ENCODE peak calls at places on chromosomes 12 and 14, in five cellular contexts. J is lower lobe of right lung, F is left ventricle myocardium inferior, P is Peyer's patch, W is vagina. L is an unnamed sample.

GRCh38 chr12:112539221-112539620 is 120.5 kb downstream of the PTPN11 start:
- DNase-seq in W (no peak), J (no peak), F (no peak), P (no peak), L (no peak)

GRCh38 chr12:102816816-102817434 is 100.1 kb downstream of the PAH start:
- DNase-seq in W (no peak), F (no peak), J (no peak), P (no peak), L (no peak)

GRCh38 chr12:47812797-47813490 is 6.8 kb downstream of the HDAC7 start:
- DNase-seq in F (peak), W (peak), P (peak), J (peak), L (peak)

GRCh38 chr12:1594045-1594294 is 411 bp downstream of the FBXL14 start:
- DNase-seq in F (peak), W (no peak), J (peak), P (peak), L (peak)

GRCh38 chr12:124381454-124382207 is 86.7 kb downstream of the RFLNA start:
- DNase-seq in W (peak), F (peak), P (peak), J (peak), L (peak)

GRCh38 chr14:37480446-37481290 is 114.4 kb downstream of the FOXA1 start:
- DNase-seq in F (no peak), P (no peak), J (no peak), W (no peak), L (no peak)

GRCh38 chr12:40688085-40688725 is 4.0 kb upstream of the CNTN1 start:
- DNase-seq in J (no peak), P (no peak), F (no peak), W (no peak), L (no peak)

GRCh38 chr14:35533357-35534129 is 421 bp upstream of the INSM2 start:
- DNase-seq in J (peak), F (peak), W (no peak), P (peak), L (peak)

GRCh38 chr12:70852416-70853150 is 68.0 kb downstream of the PTPRR start:
- DNase-seq in F (no peak), P (no peak), J (no peak), W (no peak), L (no peak)

GRCh38 chr12:124523071-124523470 is 44.3 kb downstream of the NCOR2 start:
- DNase-seq in W (no peak), P (no peak), J (no peak), F (peak), L (peak)

GRCh38 chr14:29548948-29549370 is 378.7 kb downstream of the PRKD1 start:
- DNase-seq in P (no peak), F (no peak), J (no peak), W (no peak), L (no peak)

GRCh38 chr14:105925615-105926414 is 399.4 kb downstream of the TMEM121 start:
- DNase-seq in F (no peak), J (peak), P (peak), W (no peak), L (no peak)

GRCh38 chr12:196436-196835 is 17.5 kb downstream of the SLC6A12 start:
- DNase-seq in W (no peak), P (no peak), F (no peak), J (no peak), L (no peak)

GRCh38 chr12:104187446-104188155 is 28.0 kb upstream of the TXNRD1 start:
- DNase-seq in J (no peak), W (no peak), F (no peak), P (no peak), L (no peak)

GRCh38 chr12:90945070-90945649 is 9.8 kb downstream of the CCER1 start:
- DNase-seq in P (no peak), J (no peak), W (no peak), F (no peak), L (no peak)

GRCh38 chr14:99609245-99610117 is 5.5 kb upstream of the CCDC85C start:
- DNase-seq in W (no peak), F (no peak), P (peak), J (no peak), L (peak)
- H3K4me3 ChIP-seq in W (no peak), F (no peak), P (no peak), J (no peak), L (no peak)

GRCh38 chr14:89040080-89040437 is 215.6 kb downstream of the TTC8 start:
- DNase-seq in W (no peak), J (no peak), F (no peak), P (no peak), L (no peak)
- H3K4me3 ChIP-seq in W (no peak), J (peak), F (peak), P (no peak), L (no peak)

GRCh38 chr14:100746326-100746725 is 19.6 kb downstream of the DLK1 start:
- DNase-seq in J (no peak), W (no peak), P (no peak), F (no peak), L (no peak)

GRCh38 chr14:100748944-100749343 is 22.3 kb downstream of the DLK1 start:
- DNase-seq in J (no peak), F (no peak), W (no peak), P (no peak), L (no peak)

GRCh38 chr14:100748403-100748802 is 21.7 kb downstream of the DLK1 start:
- DNase-seq in F (no peak), J (no peak), W (no peak), P (no peak), L (no peak)

GRCh38 chr14:100747021-100747586 is 20.4 kb downstream of the DLK1 start:
- DNase-seq in F (no peak), W (no peak), J (peak), P (no peak), L (no peak)

GRCh38 chr14:100747736-100748135 is 21.0 kb downstream of the DLK1 start:
- DNase-seq in J (no peak), W (no peak), F (no peak), P (no peak), L (no peak)
- H3K4me3 ChIP-seq in J (no peak), W (no peak), F (no peak), P (no peak), L (no peak)

GRCh38 chr12:111394480-111394879 is 11.2 kb upstream of the SH2B3 start:
- DNase-seq in F (no peak), P (no peak), J (no peak), W (no peak), L (no peak)

GRCh38 chr12:111398530-111398929 is 7.2 kb upstream of the SH2B3 start:
- DNase-seq in P (no peak), F (no peak), W (no peak), J (no peak), L (no peak)

GRCh38 chr12:111395557-111396187 is 10.1 kb upstream of the SH2B3 start:
- DNase-seq in J (no peak), P (no peak), F (no peak), W (no peak), L (no peak)

GRCh38 chr12:111393700-111394275 is 11.9 kb upstream of the SH2B3 start:
- DNase-seq in F (peak), J (peak), W (no peak), P (peak), L (peak)

GRCh38 chr12:111396726-111397445 is 8.8 kb upstream of the SH2B3 start:
- DNase-seq in P (peak), J (peak), W (no peak), F (peak), L (peak)
- H3K4me3 ChIP-seq in P (peak), J (peak), W (peak), F (peak), L (no peak)

GRCh38 chr12:45244561-45245348 is 28.9 kb downstream of the ANO6 start:
- DNase-seq in F (no peak), J (no peak), W (no peak), P (no peak), L (no peak)
- H3K4me3 ChIP-seq in F (peak), J (peak), W (no peak), P (no peak), L (peak)

DNA sequence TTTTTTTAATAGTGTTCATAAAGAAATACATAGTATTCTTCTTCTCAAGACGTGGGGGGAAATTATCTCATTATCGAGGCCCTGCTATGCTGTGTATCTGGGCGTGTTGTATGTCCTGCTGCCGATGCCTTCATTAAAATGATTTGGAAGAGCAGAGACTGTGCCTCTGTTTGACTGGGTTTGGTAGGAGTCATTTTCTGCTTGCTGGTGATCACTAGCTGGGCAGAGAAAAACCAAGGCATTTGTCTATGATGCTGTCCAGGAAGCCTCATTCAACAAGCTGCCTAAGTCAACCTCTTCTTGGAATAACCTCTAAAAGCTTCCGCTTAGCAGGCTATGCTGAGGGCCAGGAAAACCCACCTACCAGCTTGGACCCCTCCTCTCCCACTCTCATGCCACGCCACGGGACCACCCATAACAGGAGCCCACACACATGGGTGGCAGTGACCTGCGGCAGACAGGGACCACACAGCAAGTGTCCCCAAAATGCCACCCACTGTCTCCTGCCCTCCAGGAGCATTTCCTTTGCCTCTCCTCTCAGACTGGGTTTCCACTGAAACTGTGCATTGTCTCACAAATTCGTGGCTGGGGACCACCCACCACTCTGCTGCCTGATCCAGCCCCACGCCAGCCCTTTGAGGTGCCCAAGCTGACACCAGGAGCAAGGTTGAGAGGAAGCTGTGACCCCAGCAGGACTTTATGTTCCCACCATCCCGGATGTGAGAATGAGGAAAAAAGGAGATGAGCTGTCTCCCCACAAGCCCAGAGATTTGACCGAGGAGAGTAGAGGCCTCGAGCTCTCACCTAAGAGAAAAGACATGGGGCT is 36.8 kb downstream of the DAD1 start:
- DNase-seq in J (no peak), F (no peak), W (no peak), P (no peak), L (no peak)
- H3K4me3 ChIP-seq in J (no peak), F (no peak), W (no peak), P (no peak), L (no peak)

GRCh38 chr12:51971679-51972423 is 20.4 kb downstream of the ACVR1B start:
- DNase-seq in J (no peak), W (no peak), P (no peak), F (no peak), L (no peak)
- H3K4me3 ChIP-seq in J (no peak), W (no peak), P (no peak), F (no peak), L (no peak)

DNA sequence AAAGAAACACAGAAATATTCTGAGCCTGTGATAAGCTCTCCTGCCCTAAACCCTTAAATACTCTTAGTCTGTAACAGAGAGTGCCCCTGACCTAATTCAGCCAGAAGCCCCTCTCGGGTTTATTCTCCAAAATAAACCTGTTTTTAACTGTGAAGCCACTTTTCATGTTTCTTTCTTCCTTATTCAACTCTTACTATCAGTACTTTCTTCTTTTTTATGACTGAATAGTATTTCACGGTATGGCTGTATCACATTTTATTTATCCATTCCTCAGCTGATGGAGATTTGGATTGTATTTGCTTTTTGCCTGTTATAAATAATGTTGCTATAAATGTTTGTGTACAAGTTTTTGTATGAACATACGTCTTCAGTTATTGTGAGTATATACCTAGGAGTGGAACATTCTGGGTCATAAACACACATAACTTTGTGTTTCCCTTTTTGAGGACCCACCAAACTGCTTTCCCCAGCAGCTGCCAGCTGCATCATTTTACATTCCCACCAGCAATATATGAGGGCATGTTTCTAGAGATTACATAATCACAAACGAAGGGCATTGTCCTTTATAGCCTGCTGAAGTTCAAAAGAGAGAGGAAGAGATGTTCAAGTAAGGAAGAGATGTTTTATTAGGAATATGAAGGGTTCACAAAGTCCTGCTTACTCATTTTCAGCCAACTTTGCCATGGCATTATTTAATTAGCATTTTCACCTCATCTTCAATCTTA is 199.4 kb upstream of the NUDT4 start:
- DNase-seq in P (no peak), W (no peak), J (no peak), F (no peak), L (no peak)
- H3K4me3 ChIP-seq in P (no peak), W (no peak), J (no peak), F (no peak), L (no peak)

GRCh38 chr14:50532502-50533313 is at the start of gene MAP4K5:
- DNase-seq in F (peak), J (peak), P (peak), W (peak), L (peak)

GRCh38 chr14:50531595-50532501 is 521 bp downstream of the MAP4K5 start:
- DNase-seq in P (peak), F (peak), J (peak), W (no peak), L (peak)

GRCh38 chr14:50533314-50533705 is 941 bp upstream of the MAP4K5 start:
- DNase-seq in F (no peak), J (no peak), W (no peak), P (no peak), L (no peak)

GRCh38 chr14:50534998-50535397 is 2.6 kb upstream of the MAP4K5 start:
- DNase-seq in P (no peak), F (no peak), W (no peak), J (no peak), L (no peak)

DNA sequence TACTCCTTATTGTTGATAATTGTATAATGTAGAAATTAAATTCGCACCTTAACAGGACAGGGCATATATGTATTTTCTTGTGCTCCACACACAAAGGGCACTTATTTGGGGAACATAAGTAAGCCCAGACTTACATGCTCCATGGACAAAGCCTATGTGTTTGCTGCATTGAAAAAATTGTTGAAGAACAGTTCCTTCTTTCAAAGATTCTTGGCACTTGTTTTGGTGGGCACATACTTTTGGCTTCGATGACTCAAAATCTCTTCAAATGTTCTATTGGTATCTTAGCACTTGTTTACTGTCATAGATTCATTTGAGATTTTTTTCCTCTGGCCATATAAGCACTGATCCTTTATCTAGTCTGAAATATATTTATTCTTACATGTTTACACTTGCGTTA is 1.4 kb upstream of the MAP4K5 start:
- DNase-seq in F (no peak), W (no peak), J (no peak), P (no peak), L (no peak)
- H3K4me3 ChIP-seq in F (no peak), W (no peak), J (no peak), P (no peak), L (no peak)

DNA sequence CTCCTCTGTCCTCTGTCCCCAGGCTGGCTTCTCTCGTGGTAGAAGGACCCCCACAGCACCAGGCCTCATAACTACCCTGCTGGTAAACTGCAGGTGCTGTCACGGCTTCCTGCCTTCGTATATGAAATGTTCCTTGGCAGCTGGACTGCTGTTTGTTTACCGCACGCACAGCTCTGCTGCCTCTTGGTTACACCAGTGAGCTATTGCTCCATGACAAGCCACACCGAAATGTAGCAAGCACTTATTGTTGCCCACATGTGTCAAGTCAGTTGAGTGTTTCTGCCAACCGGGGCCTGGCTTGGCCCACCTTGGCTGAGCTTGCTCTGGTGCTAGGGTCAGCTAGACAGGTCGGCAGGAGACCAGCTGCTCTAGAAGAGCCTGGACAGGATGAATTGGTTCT is 21.7 kb upstream of the TCL1B start:
- DNase-seq in P (peak), J (no peak), F (no peak), W (no peak), L (no peak)
- H3K4me3 ChIP-seq in P (no peak), J (no peak), F (no peak), W (no peak), L (no peak)

L was measured in right cardiac atrium.